ENCODE peak calls at places on chromosomes 6 and 20, in six cellular contexts. B is A549; J is CD4-positive, alpha-beta T cell; Q is esophagus squamous epithelium; P is left lung; F is psoas muscle. R is an unnamed sample.

GRCh38 chr6:136309729-136310311 is 20.2 kb upstream of the BCLAF1 start:
- DNase-seq in B (no peak), J (no peak), Q (no peak), P (no peak), F (no peak), R (no peak)

GRCh38 chr20:2692036-2692885 is at the start of gene EBF4:
- DNase-seq in B (peak), J (no peak), Q (no peak), P (peak), F (peak), R (peak)

GRCh38 chr6:139926711-139927110 is 552.3 kb upstream of the CITED2 start:
- DNase-seq in B (no peak), J (no peak), Q (no peak), P (no peak), F (no peak), R (no peak)

GRCh38 chr20:14337400-14338171 is at the start of gene FLRT3:
- DNase-seq in B (peak), J (no peak), Q (no peak), P (peak), F (peak), R (no peak)

GRCh38 chr20:62598761-62599194 is 43.5 kb upstream of the SLCO4A1 start:
- DNase-seq in B (peak), J (no peak), Q (no peak), P (peak), F (peak), R (no peak)

GRCh38 chr6:56549014-56549413 is 93.7 kb downstream of the DST start:
- DNase-seq in B (no peak), J (no peak), Q (no peak), P (no peak), F (no peak), R (no peak)

GRCh38 chr20:59006167-59006863 is 739 bp downstream of the CTSZ start:
- DNase-seq in B (no peak), J (no peak), Q (no peak), P (no peak), F (peak), R (no peak)

GRCh38 chr6:11251553-11252358 is 19.3 kb upstream of the NEDD9 start:
- DNase-seq in B (no peak), J (no peak), Q (no peak), P (no peak), F (peak), R (no peak)

GRCh38 chr6:156698239-156699016 is 78.8 kb upstream of the ARID1B start:
- DNase-seq in B (no peak), J (no peak), Q (no peak), P (no peak), F (no peak), R (no peak)

GRCh38 chr6:1043458-1043836 is 268.5 kb upstream of the FOXQ1 start:
- DNase-seq in B (no peak), J (no peak), Q (no peak), P (no peak), F (no peak), R (no peak)

GRCh38 chr6:105781248-105781647 is 304.9 kb upstream of the PRDM1 start:
- DNase-seq in B (no peak), J (no peak), Q (no peak), P (no peak), F (no peak), R (no peak)

GRCh38 chr6:21722488-21722887 is 128.9 kb downstream of the SOX4 start:
- DNase-seq in B (no peak), J (no peak), Q (no peak), P (no peak), F (no peak), R (no peak)

GRCh38 chr6:56288347-56288746 is 41.0 kb upstream of the COL21A1 start:
- DNase-seq in B (no peak), J (no peak), Q (no peak), P (no peak), F (no peak), R (no peak)

GRCh38 chr6:141103246-141103645 is 1029.5 kb upstream of the GJE1 start:
- DNase-seq in B (no peak), J (no peak), Q (no peak), P (no peak), F (no peak), R (no peak)

GRCh38 chr20:43954704-43955243 is 40.1 kb downstream of the TOX2 start:
- DNase-seq in B (no peak), J (no peak), Q (no peak), P (no peak), F (no peak), R (no peak)

GRCh38 chr6:10390495-10391298 is 24.2 kb downstream of the TFAP2A start:
- DNase-seq in B (no peak), J (no peak), Q (no peak), P (no peak), F (no peak), R (no peak)

GRCh38 chr20:52889225-52889624 is 82.9 kb upstream of the TSHZ2 start:
- DNase-seq in B (no peak), J (no peak), Q (no peak), P (no peak), F (no peak), R (no peak)

GRCh38 chr6:143158113-143158581 is 97.5 kb downstream of the AIG1 start:
- DNase-seq in B (no peak), J (no peak), Q (no peak), P (no peak), F (no peak), R (no peak)

GRCh38 chr6:83615025-83615999 is 93.6 kb downstream of the SNAP91 start:
- DNase-seq in B (peak), J (no peak), Q (no peak), P (peak), F (no peak), R (no peak)

GRCh38 chr6:17042422-17043147 is 59.3 kb upstream of the STMND1 start:
- DNase-seq in B (peak), J (no peak), Q (no peak), P (no peak), F (no peak), R (no peak)

GRCh38 chr20:45917790-45918141 is 5.8 kb upstream of the PLTP start:
- DNase-seq in B (no peak), J (no peak), Q (no peak), P (no peak), F (no peak), R (no peak)

GRCh38 chr6:147132889-147133288 is 71.3 kb upstream of the STXBP5 start:
- DNase-seq in B (no peak), J (no peak), Q (no peak), P (no peak), F (no peak), R (no peak)

GRCh38 chr6:131980791-131981623 is 29.8 kb upstream of the CCN2 start:
- DNase-seq in B (peak), J (no peak), Q (no peak), P (no peak), F (no peak), R (no peak)

GRCh38 chr20:7579888-7580287 is 360.4 kb downstream of the HAO1 start:
- DNase-seq in B (no peak), J (no peak), Q (no peak), P (no peak), F (no peak), R (no peak)

GRCh38 chr6:143726015-143726647 is 48.4 kb downstream of the PHACTR2 start:
- DNase-seq in B (no peak), J (no peak), Q (no peak), P (no peak), F (no peak), R (no peak)

GRCh38 chr6:129059650-129060049 is 176.7 kb downstream of the LAMA2 start:
- DNase-seq in B (no peak), J (no peak), Q (no peak), P (no peak), F (no peak), R (no peak)

GRCh38 chr20:21570285-21570992 is 56.6 kb upstream of the NKX2-2 start:
- DNase-seq in B (no peak), J (no peak), Q (no peak), P (no peak), F (no peak), R (no peak)

GRCh38 chr20:54122681-54123586 is 50.9 kb downstream of the CYP24A1 start:
- DNase-seq in B (no peak), J (no peak), Q (no peak), P (no peak), F (no peak), R (no peak)

GRCh38 chr20:54119744-54120143 is 49.4 kb upstream of the BCAS1 start:
- DNase-seq in B (no peak), J (no peak), Q (no peak), P (no peak), F (no peak), R (no peak)

GRCh38 chr20:54122189-54122588 is 51.6 kb downstream of the CYP24A1 start:
- DNase-seq in B (peak), J (no peak), Q (no peak), P (no peak), F (no peak), R (no peak)

GRCh38 chr20:54126809-54127655 is 46.8 kb downstream of the CYP24A1 start:
- DNase-seq in B (peak), J (no peak), Q (no peak), P (no peak), F (no peak), R (no peak)

GRCh38 chr20:54123587-54124180 is 50.1 kb downstream of the CYP24A1 start:
- DNase-seq in B (peak), J (no peak), Q (no peak), P (peak), F (no peak), R (no peak)
- TF ChIP-seq CTCF in B (no peak), J (no peak), Q (no peak), P (no peak), F (no peak), R (no peak)

GRCh38 chr6:133369755-133370154 is 128.6 kb downstream of the EYA4 start:
- DNase-seq in B (no peak), J (no peak), Q (no peak), P (no peak), F (no peak), R (no peak)

GRCh38 chr6:133362813-133363212 is 121.7 kb downstream of the EYA4 start:
- DNase-seq in B (no peak), J (no peak), Q (no peak), P (no peak), F (no peak), R (no peak)

DNA sequence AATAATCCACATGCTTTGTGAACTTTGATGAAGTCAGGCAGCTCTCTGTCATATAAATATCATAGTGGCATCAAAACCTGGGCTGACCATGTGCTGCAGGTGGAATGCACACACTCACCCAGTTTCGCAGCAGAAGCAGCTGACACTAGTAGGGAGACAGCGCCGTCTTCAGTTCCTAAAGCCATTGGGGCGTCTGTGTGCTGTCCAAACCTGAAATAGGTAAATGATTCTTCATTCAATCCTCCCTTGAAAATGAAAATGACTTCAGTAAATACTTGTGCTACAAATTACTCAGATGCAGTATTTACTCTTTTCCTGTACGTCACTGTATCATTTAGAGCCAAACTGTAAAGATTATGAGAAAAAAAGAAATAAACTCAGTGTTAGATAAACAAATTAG is 127.5 kb downstream of the EYA4 start:
- DNase-seq in B (peak), J (no peak), Q (no peak), P (no peak), F (peak), R (no peak)
- TF ChIP-seq CTCF in B (peak), J (no peak), Q (no peak), P (no peak), F (peak), R (no peak)

GRCh38 chr6:37230104-37230503 is 27.5 kb upstream of the TBC1D22B start:
- DNase-seq in B (no peak), J (no peak), Q (no peak), P (no peak), F (no peak), R (no peak)
- TF ChIP-seq CTCF in B (no peak), J (no peak), Q (no peak), P (no peak), F (no peak), R (no peak)

DNA sequence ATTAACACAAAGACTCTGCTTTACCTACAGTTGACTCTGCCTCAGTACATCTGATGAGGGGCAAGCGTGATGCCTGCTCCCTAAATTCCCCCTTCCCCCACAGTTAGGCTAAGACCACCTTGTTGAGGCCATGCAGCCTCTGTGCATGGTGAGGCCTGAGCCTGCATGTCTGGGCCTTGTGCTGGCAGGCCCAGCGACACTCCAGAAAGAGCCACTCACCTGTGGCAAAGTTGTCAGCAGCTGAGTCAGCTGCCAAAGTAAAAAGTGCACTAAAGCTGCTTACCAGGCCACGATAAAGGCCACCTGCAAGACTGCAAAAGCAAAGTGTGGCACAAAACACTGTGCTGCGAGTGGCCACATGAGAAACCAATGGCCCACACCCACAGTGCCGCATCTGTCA is 82.3 kb downstream of the PLEKHG1 start:
- DNase-seq in B (no peak), J (no peak), Q (no peak), P (no peak), F (no peak), R (no peak)
- TF ChIP-seq CTCF in B (no peak), J (no peak), Q (no peak), P (no peak), F (no peak), R (no peak)

GRCh38 chr20:41540916-41541315 is 77.3 kb downstream of the CHD6 start:
- DNase-seq in B (no peak), J (no peak), Q (no peak), P (no peak), F (no peak), R (no peak)

GRCh38 chr20:41540459-41540858 is 77.7 kb downstream of the CHD6 start:
- DNase-seq in B (no peak), J (no peak), Q (no peak), P (no peak), F (no peak), R (no peak)

GRCh38 chr20:41546535-41546934 is 71.6 kb downstream of the CHD6 start:
- DNase-seq in B (no peak), J (no peak), Q (no peak), P (no peak), F (no peak), R (no peak)

GRCh38 chr20:41538810-41539596 is 79.2 kb downstream of the CHD6 start:
- DNase-seq in B (no peak), J (no peak), Q (no peak), P (no peak), F (no peak), R (no peak)

GRCh38 chr20:41544472-41544871 is 73.7 kb downstream of the CHD6 start:
- DNase-seq in B (no peak), J (no peak), Q (no peak), P (no peak), F (no peak), R (no peak)
- TF ChIP-seq CTCF in B (no peak), J (no peak), Q (no peak), P (no peak), F (no peak), R (no peak)

GRCh38 chr6:150905769-150906168 is 40.3 kb downstream of the MTHFD1L start:
- DNase-seq in B (no peak), J (no peak), Q (no peak), P (no peak), F (no peak), R (no peak)
- TF ChIP-seq CTCF in B (peak), J (no peak), Q (no peak), P (no peak), F (peak), R (peak)